ENCODE peak calls at places on chromosomes 2 and 18, in five cellular contexts. One of them, this sample, is unnamed.

GRCh38 chr2:19575618-19576017 is 217.2 kb upstream of the OSR1 start:
- DNase-seq in T-helper 9 cell: no peak
- DNase-seq in GM20000: no peak
- DNase-seq in mesendoderm: no peak
- DNase-seq in left lung: no peak
- DNase-seq in this sample: no peak

GRCh38 chr2:158502984-158503383 is 46.2 kb downstream of the PKP4 start:
- DNase-seq in mesendoderm: peak
- DNase-seq in GM20000: no peak
- DNase-seq in left lung: no peak
- DNase-seq in T-helper 9 cell: no peak
- DNase-seq in this sample: no peak

GRCh38 chr2:99420751-99421299 is 69.0 kb downstream of the REV1 start:
- DNase-seq in left lung: no peak
- DNase-seq in GM20000: no peak
- DNase-seq in T-helper 9 cell: no peak
- DNase-seq in mesendoderm: no peak
- DNase-seq in this sample: no peak

GRCh38 chr2:98569197-98569793 is 39.0 kb downstream of the COA5 start:
- DNase-seq in T-helper 9 cell: peak
- DNase-seq in mesendoderm: peak
- DNase-seq in left lung: peak
- DNase-seq in GM20000: peak
- DNase-seq in this sample: peak

GRCh38 chr2:157283468-157283867 is 26.0 kb downstream of the GALNT5 start:
- DNase-seq in T-helper 9 cell: no peak
- DNase-seq in mesendoderm: no peak
- DNase-seq in left lung: no peak
- DNase-seq in GM20000: no peak
- DNase-seq in this sample: no peak

GRCh38 chr2:241108271-241109209 is 6.5 kb upstream of the MTERF4 start:
- DNase-seq in T-helper 9 cell: no peak
- DNase-seq in mesendoderm: no peak
- DNase-seq in left lung: no peak
- DNase-seq in GM20000: no peak
- DNase-seq in this sample: peak

GRCh38 chr2:71453404-71454220 is at the start of gene DYSF:
- DNase-seq in T-helper 9 cell: no peak
- DNase-seq in GM20000: peak
- DNase-seq in mesendoderm: peak
- DNase-seq in left lung: peak
- DNase-seq in this sample: no peak

GRCh38 chr18:53909668-53910067 is 314.8 kb downstream of the MBD2 start:
- DNase-seq in left lung: no peak
- DNase-seq in GM20000: peak
- DNase-seq in mesendoderm: peak
- DNase-seq in T-helper 9 cell: no peak
- DNase-seq in this sample: no peak

GRCh38 chr2:383888-384287 is 96.0 kb upstream of the ALKAL2 start:
- DNase-seq in GM20000: no peak
- DNase-seq in left lung: no peak
- DNase-seq in mesendoderm: no peak
- DNase-seq in T-helper 9 cell: no peak
- DNase-seq in this sample: no peak

GRCh38 chr18:26468931-26469340 is 79.4 kb downstream of the KCTD1 start:
- DNase-seq in GM20000: peak
- DNase-seq in left lung: no peak
- DNase-seq in T-helper 9 cell: no peak
- DNase-seq in mesendoderm: peak
- DNase-seq in this sample: no peak

GRCh38 chr2:108612153-108612513 is 77.9 kb downstream of the LIMS1 start:
- DNase-seq in left lung: no peak
- DNase-seq in mesendoderm: no peak
- DNase-seq in T-helper 9 cell: no peak
- DNase-seq in GM20000: peak
- DNase-seq in this sample: no peak

GRCh38 chr18:46152436-46152807 is 48.2 kb downstream of the HAUS1 start:
- DNase-seq in left lung: peak
- DNase-seq in T-helper 9 cell: no peak
- DNase-seq in mesendoderm: no peak
- DNase-seq in GM20000: no peak
- DNase-seq in this sample: no peak

GRCh38 chr2:133200684-133201421 is 367.4 kb downstream of the NCKAP5 start:
- DNase-seq in GM20000: no peak
- DNase-seq in T-helper 9 cell: no peak
- DNase-seq in left lung: no peak
- DNase-seq in mesendoderm: peak
- DNase-seq in this sample: no peak

GRCh38 chr2:172234716-172235661 is 132.3 kb upstream of the DLX2 start:
- DNase-seq in GM20000: no peak
- DNase-seq in mesendoderm: peak
- DNase-seq in T-helper 9 cell: peak
- DNase-seq in left lung: no peak
- DNase-seq in this sample: no peak

GRCh38 chr2:170660406-170660805 is 54.7 kb upstream of the SP5 start:
- DNase-seq in T-helper 9 cell: no peak
- DNase-seq in left lung: no peak
- DNase-seq in mesendoderm: no peak
- DNase-seq in GM20000: no peak
- DNase-seq in this sample: no peak

GRCh38 chr2:127829845-127830246 is 18.9 kb upstream of the WDR33 start:
- DNase-seq in mesendoderm: peak
- DNase-seq in GM20000: peak
- DNase-seq in T-helper 9 cell: peak
- DNase-seq in left lung: no peak
- DNase-seq in this sample: peak

GRCh38 chr2:218021536-218022071 is 18.8 kb upstream of the TNS1 start:
- DNase-seq in left lung: no peak
- DNase-seq in GM20000: no peak
- DNase-seq in mesendoderm: no peak
- DNase-seq in T-helper 9 cell: no peak
- DNase-seq in this sample: no peak

GRCh38 chr2:120740765-120741513 is 5.3 kb downstream of the GLI2 start:
- DNase-seq in mesendoderm: peak
- DNase-seq in left lung: peak
- DNase-seq in GM20000: no peak
- DNase-seq in T-helper 9 cell: no peak
- DNase-seq in this sample: no peak

GRCh38 chr2:25822190-25823117 is 55.8 kb downstream of the ASXL2 start:
- DNase-seq in mesendoderm: peak
- DNase-seq in T-helper 9 cell: peak
- DNase-seq in GM20000: peak
- DNase-seq in left lung: peak
- DNase-seq in this sample: peak

GRCh38 chr2:151262629-151263028 is 966 bp upstream of the RBM43 start:
- DNase-seq in mesendoderm: no peak
- DNase-seq in T-helper 9 cell: no peak
- DNase-seq in left lung: peak
- DNase-seq in GM20000: no peak
- DNase-seq in this sample: no peak

GRCh38 chr2:199581935-199582336 is 124.2 kb upstream of the SATB2 start:
- DNase-seq in left lung: no peak
- DNase-seq in T-helper 9 cell: no peak
- DNase-seq in mesendoderm: peak
- DNase-seq in GM20000: no peak
- DNase-seq in this sample: no peak

GRCh38 chr2:73842739-73843019 is 13.9 kb downstream of the STAMBP start:
- DNase-seq in left lung: no peak
- DNase-seq in mesendoderm: no peak
- DNase-seq in T-helper 9 cell: no peak
- DNase-seq in GM20000: no peak
- DNase-seq in this sample: no peak

GRCh38 chr2:62305421-62306176 is 109.7 kb downstream of the B3GNT2 start:
- DNase-seq in left lung: no peak
- DNase-seq in mesendoderm: peak
- DNase-seq in GM20000: no peak
- DNase-seq in T-helper 9 cell: no peak
- DNase-seq in this sample: no peak

GRCh38 chr2:31764169-31764568 is 183.4 kb upstream of the SRD5A2 start:
- DNase-seq in mesendoderm: no peak
- DNase-seq in T-helper 9 cell: no peak
- DNase-seq in left lung: no peak
- DNase-seq in GM20000: no peak
- DNase-seq in this sample: no peak

GRCh38 chr18:74990563-74991081 is 218.3 kb downstream of the PTGR3 start:
- DNase-seq in GM20000: peak
- DNase-seq in T-helper 9 cell: no peak
- DNase-seq in mesendoderm: no peak
- DNase-seq in left lung: no peak
- DNase-seq in this sample: no peak

GRCh38 chr18:51491678-51492372 is 294.3 kb upstream of the MEX3C start:
- DNase-seq in GM20000: no peak
- DNase-seq in mesendoderm: no peak
- DNase-seq in left lung: no peak
- DNase-seq in T-helper 9 cell: no peak
- DNase-seq in this sample: no peak

GRCh38 chr18:8744038-8744437 is 38.7 kb downstream of the MTCL1 start:
- DNase-seq in T-helper 9 cell: no peak
- DNase-seq in mesendoderm: no peak
- DNase-seq in GM20000: no peak
- DNase-seq in left lung: no peak
- DNase-seq in this sample: no peak

GRCh38 chr2:15636972-15637785 is 45.5 kb downstream of the DDX1 start:
- DNase-seq in T-helper 9 cell: peak
- DNase-seq in left lung: no peak
- DNase-seq in GM20000: peak
- DNase-seq in mesendoderm: peak
- DNase-seq in this sample: peak

GRCh38 chr2:1378456-1379150 is 34.7 kb upstream of the TPO start:
- DNase-seq in T-helper 9 cell: no peak
- DNase-seq in mesendoderm: no peak
- DNase-seq in GM20000: no peak
- DNase-seq in left lung: peak
- DNase-seq in this sample: no peak

GRCh38 chr18:77572537-77572936 is 322.9 kb downstream of the GALR1 start:
- DNase-seq in T-helper 9 cell: no peak
- DNase-seq in left lung: no peak
- DNase-seq in GM20000: no peak
- DNase-seq in mesendoderm: no peak
- DNase-seq in this sample: no peak

GRCh38 chr2:41965886-41966285 is 81.9 kb upstream of the PKDCC start:
- DNase-seq in T-helper 9 cell: no peak
- DNase-seq in left lung: no peak
- DNase-seq in GM20000: no peak
- DNase-seq in mesendoderm: no peak
- DNase-seq in this sample: no peak

GRCh38 chr2:204234879-204235278 is 298.3 kb downstream of the ICOS start:
- DNase-seq in T-helper 9 cell: no peak
- DNase-seq in GM20000: no peak
- DNase-seq in mesendoderm: peak
- DNase-seq in left lung: no peak
- DNase-seq in this sample: no peak